ENCODE peak calls at places on chromosomes 12 and 14, in eight cellular contexts. L is HL-60; I is Calu3; U is AG10803; E is left ventricle myocardium inferior; Z is bronchial epithelial cell; H is CD8-positive, alpha-beta T cell; M is GM12878. P is an unnamed sample.

GRCh38 chr12:88413561-88414095 is 166.6 kb downstream of the KITLG start:
- DNase-seq in L (no peak), I (no peak), U (no peak), E (no peak), Z (no peak), H (no peak), M (no peak), P (no peak)

GRCh38 chr12:1488908-1489381 is 105.4 kb downstream of the FBXL14 start:
- DNase-seq in L (no peak), I (no peak), U (peak), E (no peak), Z (no peak), H (no peak), M (no peak), P (no peak)

GRCh38 chr14:97692084-97692483 is 894.9 kb downstream of the VRK1 start:
- DNase-seq in L (no peak), I (no peak), U (no peak), E (no peak), Z (no peak), H (no peak), M (no peak), P (no peak)

GRCh38 chr12:26226629-26227375 is 31.4 kb downstream of the SSPN start:
- DNase-seq in L (peak), I (peak), U (peak), E (peak), Z (peak), H (no peak), M (no peak), P (peak)

GRCh38 chr14:53516261-53516774 is 363.2 kb upstream of the DDHD1 start:
- DNase-seq in L (no peak), I (no peak), U (peak), E (no peak), Z (no peak), H (no peak), M (no peak), P (no peak)

GRCh38 chr14:99522457-99522891 is 41.3 kb downstream of the CCNK start:
- DNase-seq in L (no peak), I (no peak), U (peak), E (peak), Z (peak), H (no peak), M (no peak), P (no peak)

GRCh38 chr14:76948213-76948947 is 80.1 kb downstream of the IRF2BPL start:
- DNase-seq in L (no peak), I (peak), U (no peak), E (no peak), Z (no peak), H (no peak), M (no peak), P (no peak)

GRCh38 chr14:70638416-70638815 is 3.3 kb upstream of the TTC9 start:
- DNase-seq in L (no peak), I (no peak), U (no peak), E (no peak), Z (no peak), H (no peak), M (no peak), P (no peak)

GRCh38 chr12:27996761-27997160 is 24.2 kb upstream of the PTHLH start:
- DNase-seq in L (no peak), I (no peak), U (no peak), E (no peak), Z (no peak), H (no peak), M (no peak), P (no peak)

GRCh38 chr12:103399986-103400385 is 95.8 kb downstream of the C12orf42 start:
- DNase-seq in L (peak), I (no peak), U (no peak), E (no peak), Z (no peak), H (no peak), M (no peak), P (no peak)

GRCh38 chr12:124684971-124685688 is 117.7 kb upstream of the NCOR2 start:
- DNase-seq in L (no peak), I (no peak), U (peak), E (no peak), Z (peak), H (no peak), M (no peak), P (no peak)

GRCh38 chr14:99575043-99576023 is 28.7 kb downstream of the CCDC85C start:
- DNase-seq in L (no peak), I (peak), U (peak), E (peak), Z (peak), H (no peak), M (no peak), P (no peak)

GRCh38 chr14:104724981-104725771 is 1.1 kb downstream of the ADSS1 start:
- DNase-seq in L (no peak), I (peak), U (no peak), E (peak), Z (no peak), H (no peak), M (no peak), P (no peak)
- TF ChIP-seq CTCF in L (peak), I (peak), U (peak), E (peak), Z (peak), H (no peak), M (no peak), P (no peak)

GRCh38 chr12:64801381-64801780 is 23.1 kb upstream of the TBC1D30 start:
- DNase-seq in L (no peak), I (no peak), U (no peak), E (no peak), Z (no peak), H (no peak), M (no peak), P (no peak)
- TF ChIP-seq CTCF in L (no peak), I (peak), U (peak), E (no peak), Z (peak), H (no peak), M (peak), P (no peak)

DNA sequence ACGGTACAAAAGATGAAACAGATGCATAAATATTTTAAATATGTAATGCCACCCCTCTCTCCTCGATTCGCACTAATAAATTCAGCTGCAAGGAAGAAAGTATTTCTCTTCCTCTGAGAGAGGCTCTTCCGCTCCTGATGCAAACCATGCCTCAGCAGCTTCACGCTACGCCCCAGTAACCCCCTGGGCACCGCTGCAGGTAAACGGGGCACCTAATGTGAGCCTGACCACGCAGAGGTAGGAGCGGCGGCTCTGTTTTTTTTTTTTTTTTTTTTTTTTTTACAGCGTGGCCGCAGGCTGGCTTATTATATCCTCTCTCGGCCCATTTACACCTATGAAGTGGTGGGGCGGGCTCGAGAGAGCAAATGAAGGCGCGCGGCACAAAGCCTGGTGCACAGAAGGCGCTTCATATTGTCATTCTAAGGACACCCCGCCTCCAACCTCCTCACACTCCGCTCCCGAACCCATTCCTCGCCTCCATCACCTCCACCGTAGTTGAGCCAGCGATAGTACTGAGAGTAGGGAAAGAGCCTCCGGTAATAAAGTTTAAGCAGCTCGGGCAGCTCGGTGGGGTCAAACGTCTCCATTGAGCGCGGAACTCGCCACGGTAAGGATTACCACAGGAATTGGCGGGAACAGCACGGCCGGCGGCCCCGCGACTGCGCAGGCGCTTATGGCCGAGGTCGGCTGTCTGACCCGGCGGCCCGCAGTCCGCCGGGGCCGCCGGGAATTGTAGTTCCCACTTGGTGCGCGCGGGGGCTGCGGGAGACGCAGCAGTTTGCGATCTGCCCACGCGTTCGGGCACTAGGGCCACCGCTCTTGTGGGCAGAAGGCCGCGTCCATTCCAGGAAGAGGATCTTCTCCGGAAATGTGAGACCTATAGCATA is at the start of gene PRIM1:
- DNase-seq in L (peak), I (peak), U (peak), E (peak), Z (peak), H (peak), M (peak), P (peak)
- TF ChIP-seq CTCF in L (no peak), I (peak), U (peak), E (peak), Z (peak), H (peak), M (no peak), P (no peak)

GRCh38 chr12:31232361-31232965 is 93.5 kb downstream of the SINHCAF start:
- DNase-seq in L (no peak), I (no peak), U (no peak), E (no peak), Z (no peak), H (no peak), M (no peak), P (no peak)
- TF ChIP-seq CTCF in L (no peak), I (no peak), U (no peak), E (no peak), Z (no peak), H (no peak), M (no peak), P (no peak)